ENCODE peak calls at places on chromosomes 2 and 18, in four cellular contexts. O is HepG2, J is HEK293T, N is K562. W is an unnamed sample.

GRCh38 chr2:43136862-43137261 is 89.5 kb downstream of the ZFP36L2 start:
- DNase-seq in J (no peak), O (no peak), N (no peak), W (no peak)

GRCh38 chr2:188456114-188456909 is 164.6 kb downstream of the GULP1 start:
- DNase-seq in N (no peak), O (no peak), J (no peak), W (no peak)

GRCh38 chr2:108988076-108988795 is 784 bp downstream of the EDAR start:
- DNase-seq in J (no peak), N (no peak), O (no peak), W (no peak)

GRCh38 chr2:70785137-70785911 is 5.1 kb downstream of the FIGLA start:
- DNase-seq in O (peak), J (peak), N (peak), W (no peak)

GRCh38 chr18:58669731-58670379 is 1.4 kb upstream of the MALT1 start:
- DNase-seq in J (no peak), N (no peak), O (peak), W (peak)

GRCh38 chr2:85470850-85471800 is 52.6 kb downstream of the SH2D6 start:
- DNase-seq in O (peak), J (no peak), N (no peak), W (no peak)

GRCh38 chr2:217790681-217791392 is 212.0 kb downstream of the TNS1 start:
- DNase-seq in J (no peak), N (no peak), O (no peak), W (no peak)

GRCh38 chr2:140586379-140586778 is 1544.4 kb downstream of the LRP1B start:
- DNase-seq in N (no peak), J (peak), O (peak), W (peak)

GRCh38 chr18:61496374-61496773 is 163.1 kb downstream of the CDH20 start:
- DNase-seq in J (no peak), O (no peak), N (no peak), W (no peak)

GRCh38 chr2:46171996-46172546 is 125.1 kb upstream of the EPAS1 start:
- DNase-seq in J (no peak), N (no peak), O (peak), W (no peak)

GRCh38 chr2:159715451-159715850 is 3.1 kb downstream of the MARCHF7 start:
- DNase-seq in J (no peak), N (no peak), O (no peak), W (no peak)

GRCh38 chr2:73919596-73920228 is 7.0 kb upstream of the DGUOK start:
- DNase-seq in N (no peak), O (no peak), J (no peak), W (no peak)

GRCh38 chr2:174259981-174260380 is 11.6 kb upstream of the OLA1 start:
- DNase-seq in J (no peak), O (no peak), N (no peak), W (no peak)

GRCh38 chr2:174051741-174052638 is 86.8 kb upstream of the SP3 start:
- DNase-seq in O (peak), N (peak), J (peak), W (no peak)

GRCh38 chr2:25204190-25204838 is 35.9 kb upstream of the POMC start:
- DNase-seq in O (no peak), N (no peak), J (no peak), W (no peak)

GRCh38 chr2:152369176-152369860 is 34.3 kb downstream of the FMNL2 start:
- DNase-seq in O (peak), N (no peak), J (no peak), W (no peak)

GRCh38 chr2:84805250-84805917 is 75.5 kb downstream of the TRABD2A start:
- DNase-seq in N (no peak), O (no peak), J (no peak), W (no peak)

GRCh38 chr2:119746836-119747235 is 12.9 kb upstream of the PTPN4 start:
- DNase-seq in N (no peak), O (no peak), J (no peak), W (no peak)

GRCh38 chr2:46068604-46069003 is 228.6 kb upstream of the EPAS1 start:
- DNase-seq in N (no peak), O (no peak), J (no peak), W (no peak)

GRCh38 chr2:230869691-230870543 is 5.2 kb downstream of the ITM2C start:
- DNase-seq in N (no peak), J (no peak), O (no peak), W (no peak)

GRCh38 chr18:21303913-21304312 is 61.9 kb downstream of the GREB1L start:
- DNase-seq in J (no peak), O (no peak), N (no peak), W (no peak)

GRCh38 chr2:233165895-233166661 is 85.4 kb upstream of the ATG16L1 start:
- DNase-seq in O (no peak), N (peak), J (no peak), W (no peak)

GRCh38 chr2:231604685-231605606 is 12.3 kb downstream of the TEX44 start:
- DNase-seq in O (peak), N (peak), J (peak), W (peak)

GRCh38 chr2:43220982-43221659 is 5.3 kb downstream of the ZFP36L2 start:
- DNase-seq in J (no peak), O (no peak), N (peak), W (no peak)

GRCh38 chr18:75207298-75208054 is 1.5 kb downstream of the PTGR3 start:
- DNase-seq in J (no peak), O (peak), N (no peak), W (no peak)

GRCh38 chr2:6957910-6958615 is 40.9 kb downstream of the RNF144A start:
- DNase-seq in N (no peak), O (no peak), J (no peak), W (no peak)

GRCh38 chr2:66443977-66444855 is 9.3 kb downstream of the MEIS1 start:
- DNase-seq in O (no peak), N (no peak), J (no peak), W (no peak)

GRCh38 chr2:160584972-160585494 is 91.4 kb upstream of the RBMS1 start:
- DNase-seq in O (no peak), J (no peak), N (no peak), W (no peak)

GRCh38 chr18:42937434-42937833 is 178.1 kb downstream of the RIT2 start:
- DNase-seq in O (no peak), N (no peak), J (no peak), W (no peak)

GRCh38 chr2:152189622-152190495 is 14.3 kb upstream of the STAM2 start:
- DNase-seq in J (peak), N (peak), O (peak), W (no peak)

GRCh38 chr2:174176898-174177297 is 71.4 kb downstream of the OLA1 start:
- DNase-seq in N (no peak), O (no peak), J (no peak), W (no peak)

GRCh38 chr18:67682516-67682915 is 166.0 kb upstream of the DSEL start:
- DNase-seq in N (no peak), O (no peak), J (no peak), W (no peak)

GRCh38 chr2:169619946-169620345 is 35.8 kb downstream of the PPIG start:
- DNase-seq in J (no peak), O (no peak), N (no peak), W (no peak)

GRCh38 chr2:104976603-104977120 is 61.2 kb upstream of the MRPS9 start:
- DNase-seq in J (peak), O (peak), N (peak), W (peak)

GRCh38 chr2:114005110-114005783 is 115.4 kb downstream of the ACTR3 start:
- DNase-seq in N (no peak), O (no peak), J (no peak), W (no peak)

GRCh38 chr2:142131016-142131714 is at the start of gene LRP1B:
- DNase-seq in O (peak), J (peak), N (no peak), W (no peak)

GRCh38 chr2:11499081-11499743 is 33.3 kb upstream of the E2F6 start:
- DNase-seq in N (no peak), J (no peak), O (peak), W (no peak)
- TF ChIP-seq FOXK2 in N (no peak), J (no peak), O (peak), W (no peak)

DNA sequence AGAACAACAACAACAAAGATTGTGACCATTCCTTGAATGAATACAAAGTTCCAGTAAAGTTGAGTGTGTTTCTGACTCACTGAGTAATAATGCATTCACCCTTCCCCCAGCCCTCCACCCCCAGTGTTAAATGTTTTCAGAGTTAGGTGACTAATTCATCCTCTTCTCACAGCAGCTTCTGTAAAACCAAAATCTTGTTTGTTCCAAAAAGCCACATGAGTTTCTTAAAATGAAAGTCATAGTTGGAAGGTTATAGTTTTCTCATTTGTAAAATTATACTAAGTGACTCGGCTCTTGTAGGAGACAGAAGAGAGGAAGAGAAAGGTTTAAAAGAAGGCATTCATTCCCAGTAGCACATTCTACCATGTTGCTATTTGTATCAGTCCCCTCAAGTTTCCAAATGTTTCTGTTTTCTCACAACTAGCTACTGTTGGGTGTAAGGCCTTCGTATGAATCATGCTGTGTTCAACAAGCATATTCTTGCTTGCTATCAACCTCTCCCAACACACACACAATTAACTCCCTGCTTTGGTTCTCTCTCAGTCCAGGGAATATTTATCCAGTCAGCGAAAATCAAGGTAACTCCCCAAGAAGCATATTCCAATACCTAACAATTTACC is 75.3 kb downstream of the MBD2 start:
- DNase-seq in J (no peak), N (peak), O (peak), W (peak)
- TF ChIP-seq FOXK2 in J (no peak), N (no peak), O (no peak), W (no peak)

GRCh38 chr2:101002562-101003277 is 631 bp downstream of the RPL31 start:
- DNase-seq in J (no peak), N (peak), O (peak), W (no peak)
- TF ChIP-seq FOXK2 in J (no peak), N (no peak), O (no peak), W (no peak)

GRCh38 chr2:178109813-178110212 is 2.4 kb upstream of the RBM45 start:
- DNase-seq in J (peak), O (peak), N (peak), W (no peak)
- TF ChIP-seq FOXK2 in J (no peak), O (no peak), N (no peak), W (no peak)

DNA sequence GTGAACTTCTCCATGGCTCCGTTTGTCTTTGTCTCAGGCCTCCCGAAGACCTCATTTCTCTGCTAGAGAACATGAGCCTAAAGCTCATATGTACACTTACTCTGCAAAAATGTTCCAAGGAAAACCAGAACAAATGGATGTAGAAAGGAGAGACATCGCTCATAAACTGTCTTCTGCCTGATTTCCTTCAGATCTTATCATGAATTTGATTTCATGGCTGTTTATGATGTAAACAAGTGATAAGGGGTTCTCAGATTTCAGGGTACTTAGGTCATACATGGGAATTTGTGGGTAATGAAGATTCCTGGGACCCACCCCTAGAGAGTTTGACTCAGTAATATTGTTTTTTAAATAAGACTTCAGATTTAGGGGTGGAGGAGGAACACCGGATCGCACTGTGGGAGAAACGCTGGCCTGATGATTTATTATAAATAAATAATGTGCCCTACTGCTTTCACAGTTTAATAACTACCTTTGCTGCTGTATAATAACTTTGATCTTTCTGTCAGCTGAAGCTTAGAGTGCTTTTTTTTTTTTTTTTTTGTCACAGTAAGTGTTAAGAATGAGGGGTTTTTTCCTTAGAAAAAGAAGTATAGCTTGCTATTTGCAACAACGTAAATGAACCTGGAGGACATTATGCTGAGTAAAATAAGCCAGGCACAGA is 14.9 kb downstream of the AOX1 start:
- DNase-seq in O (no peak), N (no peak), J (peak), W (no peak)
- TF ChIP-seq FOXK2 in O (no peak), N (no peak), J (no peak), W (no peak)

DNA sequence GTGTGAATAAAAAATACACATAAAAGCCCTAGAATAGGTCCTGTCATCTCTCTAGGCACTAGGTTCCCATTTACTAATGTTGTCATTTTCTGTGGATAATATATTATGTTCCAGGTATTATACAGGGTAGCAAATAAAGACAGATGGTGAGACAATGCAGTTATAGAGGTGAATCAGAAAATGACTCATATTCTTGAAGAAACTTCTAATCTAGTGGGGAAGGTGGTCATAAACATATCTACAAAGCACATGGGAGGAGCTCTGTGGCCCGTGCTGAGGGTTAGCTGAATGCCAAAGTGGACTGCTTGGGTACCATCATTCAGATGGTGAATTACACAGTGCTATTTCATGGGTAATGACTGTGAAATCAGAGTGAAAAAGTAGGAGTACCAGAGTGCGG is 700.9 kb downstream of the ERBB4 start:
- DNase-seq in O (no peak), J (no peak), N (no peak), W (no peak)
- TF ChIP-seq FOXK2 in O (no peak), J (no peak), N (no peak), W (no peak)

GRCh38 chr18:56575819-56576663 is 62.4 kb downstream of the TXNL1 start:
- DNase-seq in J (peak), N (peak), O (peak), W (no peak)

GRCh38 chr18:56574827-56575226 is 63.6 kb downstream of the TXNL1 start:
- DNase-seq in J (no peak), N (no peak), O (no peak), W (no peak)

DNA sequence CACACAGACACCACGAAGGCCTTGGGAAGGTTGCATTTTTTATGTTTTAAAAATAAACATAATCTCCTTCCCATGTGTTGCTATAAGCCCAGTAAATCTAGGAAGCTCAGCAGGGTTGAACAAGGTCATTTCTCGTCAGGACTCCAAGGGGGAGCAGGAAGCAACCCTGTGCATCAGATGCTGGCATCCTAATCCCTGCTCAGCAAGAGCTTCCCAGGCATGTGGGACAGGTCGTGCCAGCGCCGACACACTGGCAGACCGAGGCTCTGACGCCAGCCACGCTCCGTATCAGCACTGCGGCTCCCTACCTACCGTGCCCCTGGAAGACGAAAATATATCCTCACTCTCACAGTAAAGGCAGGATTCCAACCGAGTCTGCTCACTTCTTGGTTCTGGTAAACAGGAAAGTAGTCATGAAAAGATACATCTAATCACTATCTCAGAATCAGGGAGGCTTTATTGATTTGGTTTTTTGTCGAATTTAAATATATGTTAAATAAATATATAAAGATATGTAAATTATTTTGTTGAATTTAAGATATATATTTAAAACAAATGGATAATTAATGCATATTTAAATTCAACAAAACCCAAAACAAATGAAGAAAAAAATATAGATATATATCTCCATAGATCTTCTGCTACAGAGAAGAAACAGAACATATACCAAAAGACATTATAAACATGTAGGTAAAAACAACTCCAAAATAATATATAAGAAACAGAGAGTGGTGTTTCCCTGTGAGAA is 61.4 kb downstream of the TXNL1 start:
- DNase-seq in N (no peak), O (no peak), J (no peak), W (no peak)
- TF ChIP-seq FOXK2 in N (no peak), O (no peak), J (no peak), W (no peak)

DNA sequence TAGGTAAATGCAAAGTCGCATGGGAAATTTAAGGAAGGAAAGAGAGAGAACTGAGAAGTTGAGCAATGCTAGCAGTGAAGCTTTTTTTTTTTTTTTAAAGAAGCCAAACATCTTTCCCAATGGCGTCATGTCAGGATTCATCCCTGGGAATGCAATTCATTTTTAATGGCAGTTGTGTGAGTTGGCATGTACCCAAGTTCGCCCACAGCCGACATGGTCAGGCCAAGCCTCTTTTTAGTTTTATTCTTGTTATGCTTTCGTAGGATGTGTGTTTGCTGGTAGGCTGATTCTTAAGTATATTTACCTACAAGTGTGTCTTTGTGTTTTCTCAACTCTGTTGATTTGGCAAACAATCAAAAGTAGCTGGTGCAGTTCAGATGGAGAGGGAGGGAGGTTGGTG is 127.6 kb upstream of the ITGA6 start:
- DNase-seq in N (no peak), O (no peak), J (no peak), W (no peak)
- TF ChIP-seq FOXK2 in N (no peak), O (no peak), J (no peak), W (no peak)

GRCh38 chr2:7974936-7975335 is 706.9 kb upstream of the ID2 start:
- DNase-seq in O (no peak), N (no peak), J (no peak), W (no peak)
- TF ChIP-seq FOXK2 in O (no peak), N (no peak), J (no peak), W (no peak)

GRCh38 chr2:118223487-118224136 is 135.3 kb downstream of the INSIG2 start:
- DNase-seq in J (no peak), O (no peak), N (no peak), W (no peak)
- TF ChIP-seq FOXK2 in J (no peak), O (no peak), N (no peak), W (no peak)